ENCODE peak calls at places on chromosomes 12 and 14, in five cellular contexts. I is stimulated activated naive CD8-positive, alpha-beta T cell treated with anti-CD3 and anti-CD28 coated beads, Interleukin-15, Interleukin-2, amounts not matched to agents 100 U/mL and 50 U/mL, for 24 hours; G is OCI-LY7; B is GM10248; U is stimulated activated CD4-positive, alpha-beta T cell treated with anti-CD3 and anti-CD28 coated beads, Interleukin-15, amount 100 ng/mL, for 24 hours. R is an unnamed sample.

GRCh38 chr12:98678946-98679610 is 34.0 kb downstream of the APAF1 start:
- DNase-seq in B (no peak), U (no peak), I (no peak), G (no peak), R (no peak)

GRCh38 chr12:46430340-46430948 is 57.9 kb upstream of the SLC38A2 start:
- DNase-seq in U (no peak), B (peak; percentile 16), G (no peak), I (no peak), R (no peak)

GRCh38 chr12:94329366-94329765 is 130.3 kb downstream of the CEP83 start:
- DNase-seq in B (no peak), U (no peak), G (no peak), I (no peak), R (no peak)

GRCh38 chr12:106978035-106978800 is 8.7 kb downstream of the MTERF2 start:
- DNase-seq in G (no peak), I (no peak), B (no peak), U (no peak), R (no peak)

GRCh38 chr14:89543420-89543790 is 126.4 kb upstream of the FOXN3 start:
- DNase-seq in U (no peak), I (no peak), G (no peak), B (no peak), R (no peak)

GRCh38 chr14:34785223-34786006 is 71.0 kb upstream of the CFL2 start:
- DNase-seq in I (no peak), G (peak; percentile 28), B (peak; percentile 43), U (no peak), R (no peak)

GRCh38 chr14:23301288-23301968 is 1.2 kb downstream of the PPP1R3E start:
- DNase-seq in U (peak; percentile 98), B (peak; percentile 97), I (peak; percentile 98), G (peak; percentile 99), R (peak; percentile 87)

GRCh38 chr14:95452890-95453712 is 63.3 kb downstream of the SYNE3 start:
- DNase-seq in G (no peak), U (no peak), I (no peak), B (no peak), R (no peak)

GRCh38 chr12:85516667-85517325 is 236.8 kb downstream of the ALX1 start:
- DNase-seq in G (no peak), B (no peak), I (no peak), U (no peak), R (no peak)

GRCh38 chr14:33704486-33704885 is 246.4 kb downstream of the EGLN3 start:
- DNase-seq in I (no peak), B (no peak), U (no peak), G (no peak), R (no peak)

GRCh38 chr12:17132336-17132735 is 526.4 kb upstream of the LMO3 start:
- DNase-seq in G (no peak), I (no peak), U (no peak), B (no peak), R (no peak)

GRCh38 chr12:3363608-3364007 is 127.4 kb upstream of the PRMT8 start:
- DNase-seq in G (no peak), B (no peak), I (no peak), U (no peak), R (no peak)

GRCh38 chr12:28132398-28132797 is 57.9 kb upstream of the CCDC91 start:
- DNase-seq in U (no peak), G (no peak), I (no peak), B (no peak), R (no peak)

GRCh38 chr12:69738351-69739286 is at the start of gene RAB3IP:
- DNase-seq in B (peak; percentile 99), I (peak; percentile 96), G (peak; percentile 94), U (peak; percentile 95), R (peak; percentile 77)

GRCh38 chr12:47277972-47278448 is 198.3 kb upstream of the AMIGO2 start:
- DNase-seq in G (no peak), I (no peak), U (peak; percentile 40), B (no peak), R (no peak)

GRCh38 chr12:131290255-131290959 is 336.7 kb downstream of the ADGRD1 start:
- DNase-seq in I (no peak), U (no peak), G (no peak), B (no peak), R (no peak)

GRCh38 chr14:37202812-37203211 is 5.1 kb downstream of the MIPOL1 start:
- DNase-seq in I (no peak), G (no peak), B (no peak), U (no peak), R (no peak)

GRCh38 chr12:118237908-118238307 is 102.0 kb downstream of the PEBP1 start:
- DNase-seq in B (no peak), G (no peak), U (no peak), I (no peak), R (no peak)

GRCh38 chr12:112309797-112310196 is 72.4 kb downstream of the HECTD4 start:
- DNase-seq in G (no peak), I (no peak), B (no peak), U (no peak), R (no peak)

GRCh38 chr12:128009108-128009507 is 257.9 kb upstream of the TMEM132C start:
- DNase-seq in U (no peak), I (no peak), B (no peak), G (no peak), R (no peak)

GRCh38 chr12:1606021-1606622 is 11.7 kb upstream of the FBXL14 start:
- DNase-seq in I (peak; percentile 79), U (peak; percentile 87), G (no peak), B (peak; percentile 63), R (peak; percentile 69)

GRCh38 chr12:67034110-67034879 is 234.9 kb upstream of the CAND1 start:
- DNase-seq in B (no peak), G (no peak), U (peak; percentile 12), I (no peak), R (no peak)

GRCh38 chr12:131833896-131834641 is 5.9 kb downstream of the MMP17 start:
- DNase-seq in I (no peak), U (no peak), G (peak; percentile 15), B (no peak), R (no peak)

GRCh38 chr14:92937229-92937937 is 14.4 kb downstream of the CHGA start:
- DNase-seq in U (no peak), I (peak; percentile 43), G (no peak), B (no peak), R (no peak)

GRCh38 chr14:75497191-75497590 is 25.1 kb upstream of the BATF start:
- DNase-seq in U (peak; percentile 62), G (no peak), I (peak; percentile 60), B (peak; percentile 65), R (no peak)

GRCh38 chr14:73759183-73759713 is 45.1 kb upstream of the PNMA1 start:
- DNase-seq in B (no peak), U (peak; percentile 65), I (peak; percentile 69), G (peak; percentile 66), R (no peak)

GRCh38 chr14:51318777-51319176 is 78.7 kb downstream of the TMX1 start:
- DNase-seq in G (no peak), B (no peak), U (no peak), I (no peak), R (no peak)

GRCh38 chr14:65224799-65225198 is 122.5 kb upstream of the MAX start:
- DNase-seq in U (peak; percentile 13), G (no peak), B (no peak), I (no peak), R (peak; percentile 53)

GRCh38 chr12:32302218-32302826 is 97.0 kb upstream of the FGD4 start:
- DNase-seq in B (peak; percentile 74), U (no peak), I (peak; percentile 13), G (peak; percentile 89), R (no peak)

GRCh38 chr12:121794532-121795028 is 1.1 kb upstream of the RHOF start:
- DNase-seq in U (peak; percentile 58), B (no peak), I (peak; percentile 48), G (no peak), R (peak; percentile 54)

GRCh38 chr12:104964167-104964566 is 6.1 kb upstream of the SLC41A2 start:
- DNase-seq in G (no peak), B (no peak), U (no peak), I (no peak), R (no peak)

GRCh38 chr14:75562048-75562447 is 16.4 kb upstream of the FLVCR2 start:
- DNase-seq in I (peak; percentile 77), B (no peak), U (peak; percentile 84), G (no peak), R (no peak)

GRCh38 chr12:122202017-122202416 is 1.5 kb upstream of the B3GNT4 start:
- DNase-seq in G (no peak), B (no peak), U (no peak), I (no peak), R (no peak)

GRCh38 chr12:91339106-91339505 is 156.5 kb upstream of the DCN start:
- DNase-seq in G (no peak), I (no peak), B (no peak), U (no peak), R (no peak)

GRCh38 chr12:126747530-126748149 is 1519.3 kb upstream of the TMEM132C start:
- DNase-seq in B (peak; percentile 27), U (peak; percentile 68), G (peak; percentile 38), I (peak; percentile 63), R (no peak)

GRCh38 chr12:6399884-6400670 is 16.1 kb downstream of the LTBR start:
- DNase-seq in I (no peak), G (no peak), B (no peak), U (no peak), R (no peak)

GRCh38 chr12:88895634-88896033 is 315.4 kb upstream of the KITLG start:
- DNase-seq in I (no peak), G (no peak), B (no peak), U (no peak), R (no peak)

R was measured in C1 segment of cervical spinal cord.